ENCODE peak calls at places on chromosomes 3 and 15, in four cellular contexts. N, K, D and X are unnamed samples.

GRCh38 chr15:42491540-42492225 is 742 bp upstream of the ZNF106 start:
- DNase-seq in K (peak; percentile 27), D (no peak), N (no peak), X (no peak)

GRCh38 chr3:179438836-179439235 is 12.4 kb downstream of the GNB4 start:
- DNase-seq in D (peak; percentile 57), K (no peak), N (no peak), X (no peak)

GRCh38 chr15:58539548-58539947 is 107.8 kb downstream of the LIPC start:
- DNase-seq in N (no peak), D (no peak), K (no peak), X (no peak)

GRCh38 chr3:77254967-77255831 is 215.3 kb downstream of the ROBO2 start:
- DNase-seq in D (no peak), N (peak; percentile 45), K (peak; percentile 54), X (peak; percentile 65)

GRCh38 chr3:105532251-105532650 is 165.5 kb downstream of the ALCAM start:
- DNase-seq in K (no peak), N (no peak), D (no peak), X (no peak)

GRCh38 chr3:31472479-31473390 is 60.0 kb upstream of the STT3B start:
- DNase-seq in N (no peak), D (no peak), K (no peak), X (no peak)

GRCh38 chr3:108488631-108489030 is 21.8 kb downstream of the MYH15 start:
- DNase-seq in N (no peak), K (no peak), D (no peak), X (no peak)

GRCh38 chr3:62335196-62335595 is 38.2 kb downstream of the FEZF2 start:
- DNase-seq in K (no peak), D (no peak), N (no peak), X (no peak)

GRCh38 chr15:63349621-63350020 is 32.0 kb downstream of the CA12 start:
- DNase-seq in N (no peak), K (no peak), D (no peak), X (no peak)

GRCh38 chr3:132008841-132009638 is 25.8 kb downstream of the CPNE4 start:
- DNase-seq in K (no peak), D (no peak), N (no peak), X (no peak)

GRCh38 chr3:37957185-37957936 is 33.2 kb upstream of the VILL start:
- DNase-seq in D (no peak), K (no peak), N (no peak), X (no peak)

GRCh38 chr3:4906107-4906621 is 73.1 kb upstream of the BHLHE40 start:
- DNase-seq in N (no peak), D (no peak), K (no peak), X (peak; percentile 47)

GRCh38 chr3:61372723-61373122 is 121.5 kb upstream of the FHIT start:
- DNase-seq in D (no peak), N (no peak), K (no peak), X (no peak)

GRCh38 chr15:65841121-65841930 is 28.0 kb upstream of the RAB11A start:
- DNase-seq in D (no peak), N (no peak), K (no peak), X (no peak)

GRCh38 chr3:46700772-46701171 is 420 bp upstream of the TMIE start:
- DNase-seq in D (no peak), K (no peak), N (peak; percentile 47), X (peak; percentile 96)

GRCh38 chr3:172101107-172101506 is 61.7 kb downstream of the FNDC3B start:
- DNase-seq in N (no peak), D (peak; percentile 67), K (peak; percentile 81), X (no peak)

GRCh38 chr15:90364251-90364650 is 12.2 kb downstream of the ZNF774 start:
- DNase-seq in K (no peak), N (no peak), D (no peak), X (no peak)

GRCh38 chr15:94312946-94313345 is 81.6 kb downstream of the MCTP2 start:
- DNase-seq in N (no peak), D (no peak), K (no peak), X (no peak)

GRCh38 chr3:123229145-123229544 is 27.4 kb downstream of the SEC22A start:
- DNase-seq in D (no peak), N (no peak), K (no peak), X (peak; percentile 6)

GRCh38 chr15:95196176-95196915 is 965.0 kb downstream of the MCTP2 start:
- DNase-seq in K (no peak), D (no peak), N (no peak), X (no peak)

GRCh38 chr15:96440978-96441377 is 110.5 kb downstream of the NR2F2 start:
- DNase-seq in N (no peak), K (no peak), D (no peak), X (no peak)

GRCh38 chr3:146093928-146094327 is 67.1 kb downstream of the PLOD2 start:
- DNase-seq in K (no peak), D (no peak), N (no peak), X (no peak)

GRCh38 chr3:138296639-138297038 is 33.0 kb downstream of the NME9 start:
- DNase-seq in K (no peak), D (no peak), N (no peak), X (no peak)

GRCh38 chr3:117278424-117279190 is 569.0 kb downstream of the TUSC7 start:
- DNase-seq in K (peak; percentile 28), N (no peak), D (peak; percentile 30), X (peak; percentile 33)

GRCh38 chr3:150970665-150971327 is 1.7 kb downstream of the CLRN1 start:
- DNase-seq in N (no peak), K (no peak), D (no peak), X (no peak)

GRCh38 chr15:59691194-59691805 is 2.2 kb upstream of the BNIP2 start:
- DNase-seq in N (no peak), D (peak; percentile 13), K (peak; percentile 28), X (peak; percentile 16)

GRCh38 chr15:99050328-99050980 is 42.9 kb upstream of the PGPEP1L start:
- DNase-seq in D (no peak), N (no peak), K (no peak), X (no peak)

GRCh38 chr15:58923284-58923683 is 10.2 kb downstream of the SLTM start:
- DNase-seq in D (no peak), K (no peak), N (no peak), X (no peak)

GRCh38 chr3:40586866-40587265 is 62.1 kb downstream of the ZNF621 start:
- DNase-seq in N (no peak), D (no peak), K (no peak), X (no peak)

GRCh38 chr3:129211772-129212171 is 28.1 kb upstream of the CNBP start:
- DNase-seq in N (peak; percentile 58), K (peak; percentile 34), D (no peak), X (peak; percentile 53)

GRCh38 chr3:66816110-66816761 is 181.9 kb upstream of the KBTBD8 start:
- DNase-seq in K (peak; percentile 36), D (no peak), N (peak; percentile 19), X (peak; percentile 46)

GRCh38 chr15:77160562-77161481 is 89.9 kb upstream of the TSPAN3 start:
- DNase-seq in K (peak; percentile 81), D (no peak), N (no peak), X (no peak)
- H2AFZ ChIP-seq in K (no peak overlapping the region), D (no peak overlapping the region), N (no peak overlapping the region), X (no peak overlapping the region)

GRCh38 chr3:69493157-69493556 is 107.3 kb upstream of the FRMD4B start:
- DNase-seq in K (no peak), D (no peak), N (no peak), X (no peak)

GRCh38 chr3:69490971-69491370 is 105.1 kb upstream of the FRMD4B start:
- DNase-seq in K (no peak), N (no peak), D (no peak), X (no peak)

GRCh38 chr3:69491980-69492379 is 106.1 kb upstream of the FRMD4B start:
- DNase-seq in K (no peak), N (no peak), D (no peak), X (no peak)

GRCh38 chr3:69499899-69500316 is 114.0 kb upstream of the FRMD4B start:
- DNase-seq in N (no peak), K (no peak), D (no peak), X (no peak)

DNA sequence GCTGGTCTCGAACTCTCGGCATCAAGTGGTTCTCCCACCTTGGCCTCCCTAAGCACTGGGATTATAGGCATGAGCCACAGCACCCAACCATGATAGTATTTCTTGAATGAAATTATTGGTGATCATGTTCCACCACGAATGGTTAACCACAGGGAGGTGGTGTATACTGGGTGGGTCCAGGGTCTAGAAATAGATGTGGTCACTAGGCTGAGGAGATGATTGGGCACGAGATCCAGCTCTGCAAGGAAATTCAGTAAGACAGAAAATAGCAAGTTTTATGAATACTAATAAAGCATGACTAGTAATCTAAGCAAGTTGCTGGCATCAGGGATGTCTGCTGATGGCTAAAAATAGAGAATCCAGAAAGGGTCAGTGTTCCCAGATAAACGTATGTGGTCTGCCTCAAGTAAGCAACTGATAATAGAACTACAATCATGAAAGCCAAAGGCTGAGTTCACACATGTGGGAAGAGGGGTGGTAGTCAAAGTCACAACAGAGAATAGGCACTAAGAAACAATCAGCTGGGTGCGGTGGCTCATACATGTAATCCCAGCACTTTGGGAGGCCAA is 108.3 kb upstream of the FRMD4B start:
- DNase-seq in D (no peak), K (no peak), N (no peak), X (no peak)
- TF ChIP-seq NFIC in D (no peak), K (no peak), N (no peak), X (no peak)

DNA sequence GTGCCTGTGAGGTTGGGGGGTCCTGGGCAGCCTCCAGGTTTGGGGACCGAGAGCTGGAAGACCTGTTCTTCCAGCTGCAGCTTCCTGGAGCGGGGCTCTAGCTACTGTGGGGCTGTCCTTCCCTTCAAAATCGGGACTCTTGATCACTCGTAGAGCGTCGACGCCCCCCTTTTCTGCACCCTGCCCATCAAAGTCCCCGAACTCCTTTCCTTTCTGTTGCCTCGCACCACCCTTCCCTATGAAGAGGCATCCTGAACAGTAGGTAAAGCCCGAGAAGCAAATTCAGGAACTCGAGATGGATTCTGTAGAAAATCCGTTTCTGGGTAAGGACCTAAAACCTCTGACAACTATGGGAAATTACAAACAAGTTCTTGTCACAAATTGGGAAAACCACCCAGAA is 468 bp downstream of the CHP1 start:
- DNase-seq in K (no peak), N (no peak), D (no peak), X (no peak)
- H2AFZ ChIP-seq in K (no peak overlapping the region), N (peak overlapping the region; percentile 97), D (peak overlapping the region; percentile 99), X (peak overlapping the region; percentile 77)

GRCh38 chr3:115401298-115401697 is 222.0 kb upstream of the GAP43 start:
- DNase-seq in N (no peak), D (no peak), K (no peak), X (no peak)

GRCh38 chr3:115402651-115403050 is 220.7 kb upstream of the GAP43 start:
- DNase-seq in K (no peak), D (no peak), N (no peak), X (no peak)

GRCh38 chr3:115399751-115400150 is 223.6 kb upstream of the GAP43 start:
- DNase-seq in D (no peak), K (no peak), N (no peak), X (no peak)

GRCh38 chr3:115403791-115404190 is 219.5 kb upstream of the GAP43 start:
- DNase-seq in N (no peak), K (no peak), D (no peak), X (no peak)

DNA sequence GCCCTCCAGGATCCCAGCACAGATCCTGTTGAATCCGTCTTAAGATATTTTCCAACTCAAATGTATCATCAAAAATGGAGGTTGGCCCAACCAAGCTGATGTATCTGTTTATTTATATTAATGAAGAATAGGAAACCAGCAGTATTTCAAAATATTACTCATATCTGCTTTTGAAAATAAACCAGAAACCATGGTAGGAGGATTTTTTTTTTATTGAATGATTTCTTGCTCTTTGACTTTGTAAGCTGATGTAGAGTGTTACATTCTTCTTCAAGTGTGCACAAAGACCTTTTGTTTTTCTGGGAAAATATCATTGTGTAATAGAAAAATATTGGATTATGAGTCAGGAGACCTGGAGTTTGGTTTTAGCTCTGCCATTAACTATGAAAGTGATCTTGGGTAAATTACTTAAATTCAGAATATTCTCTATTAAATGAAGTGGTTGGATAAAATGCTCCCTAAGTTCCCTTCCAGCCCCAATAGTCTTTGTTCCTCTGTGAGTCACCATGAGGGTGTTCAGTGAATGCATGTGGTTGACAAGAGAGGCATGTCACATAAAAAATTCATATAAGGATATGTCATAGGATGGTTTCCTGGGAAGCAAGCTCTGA is 221.3 kb upstream of the GAP43 start:
- DNase-seq in N (no peak), K (no peak), D (no peak), X (no peak)
- TF ChIP-seq NFIC in N (no peak), K (no peak), D (no peak), X (no peak)